ENCODE peak calls at places on chromosomes 16 and 17, in nine cellular contexts. K is fibroblast of lung; Z is astrocyte; Y is colonic mucosa; W is left lung; J is psoas muscle; E is effector memory CD4-positive, alpha-beta T cell; D is uterus; U is H9. I is an unnamed sample. For H3K27me3, the result is how much of the 10 kb centered on the place peaks cover.

GRCh38 chr16:729768-730665 is 3.1 kb downstream of the HAGHL start:
- DNase-seq in K (no peak), Z (no peak), Y (no peak), W (no peak), J (no peak), E (no peak), D (no peak), U (no peak), I (no peak)

GRCh38 chr16:9596788-9597187 is 505.3 kb downstream of the HAPSTR1 start:
- DNase-seq in K (no peak), Z (no peak), Y (no peak), W (no peak), J (no peak), E (no peak), D (no peak), U (no peak), I (no peak)

GRCh38 chr17:29710891-29711418 is 88.2 kb upstream of the CORO6 start:
- DNase-seq in K (peak), Z (peak), Y (no peak), W (no peak), J (no peak), E (no peak), D (no peak), U (no peak), I (no peak)

GRCh38 chr17:75130632-75131277 is 787 bp downstream of the NT5C start:
- DNase-seq in K (peak), Z (peak), Y (peak), W (peak), J (no peak), E (no peak), D (peak), U (peak), I (peak)

GRCh38 chr16:81516478-81517149 is 72.0 kb downstream of the CMIP start:
- DNase-seq in K (no peak), Z (no peak), Y (no peak), W (no peak), J (peak), E (no peak), D (no peak), U (no peak), I (no peak)

GRCh38 chr16:80063028-80063767 is 462.7 kb upstream of the MAF start:
- DNase-seq in K (no peak), Z (no peak), Y (no peak), W (no peak), J (no peak), E (no peak), D (no peak), U (no peak), I (peak)

GRCh38 chr16:86848821-86849220 is 270.5 kb downstream of the FOXL1 start:
- DNase-seq in K (no peak), Z (no peak), Y (no peak), W (no peak), J (no peak), E (no peak), D (no peak), U (no peak), I (peak)

GRCh38 chr16:976389-976931 is 5.1 kb upstream of the SOX8 start:
- DNase-seq in K (no peak), Z (no peak), Y (no peak), W (no peak), J (no peak), E (no peak), D (no peak), U (no peak), I (no peak)

GRCh38 chr16:48126801-48127644 is 28.8 kb downstream of the ABCC12 start:
- DNase-seq in K (peak), Z (peak), Y (no peak), W (peak), J (peak), E (no peak), D (no peak), U (no peak), I (peak)

GRCh38 chr16:4131621-4132020 is 15.4 kb upstream of the ADCY9 start:
- DNase-seq in K (no peak), Z (no peak), Y (no peak), W (no peak), J (no peak), E (no peak), D (no peak), U (no peak), I (no peak)

GRCh38 chr17:48586355-48586924 is 3.6 kb downstream of the HOXB3 start:
- DNase-seq in K (peak), Z (no peak), Y (no peak), W (no peak), J (no peak), E (no peak), D (no peak), U (no peak), I (no peak)

GRCh38 chr16:31487720-31488629 is 5.1 kb downstream of the SLC5A2 start:
- DNase-seq in K (peak), Z (no peak), Y (peak), W (peak), J (peak), E (peak), D (no peak), U (peak), I (no peak)

GRCh38 chr16:31423801-31424200 is 4.4 kb downstream of the COX6A2 start:
- DNase-seq in K (no peak), Z (no peak), Y (no peak), W (no peak), J (no peak), E (no peak), D (no peak), U (peak), I (no peak)

GRCh38 chr16:25066426-25066746 is 45.2 kb upstream of the LCMT1 start:
- DNase-seq in K (no peak), Z (no peak), Y (no peak), W (no peak), J (no peak), E (no peak), D (no peak), U (no peak), I (no peak)

GRCh38 chr16:58333937-58334336 is 39.1 kb upstream of the PRSS54 start:
- DNase-seq in K (no peak), Z (no peak), Y (no peak), W (no peak), J (no peak), E (no peak), D (no peak), U (no peak), I (no peak)

GRCh38 chr16:50326835-50327465 is 41.8 kb downstream of the BRD7 start:
- DNase-seq in K (peak), Z (no peak), Y (no peak), W (no peak), J (peak), E (peak), D (no peak), U (peak), I (peak)

GRCh38 chr17:74368341-74369152 is 1.2 kb downstream of the GPR142 start:
- DNase-seq in K (peak), Z (no peak), Y (peak), W (peak), J (peak), E (peak), D (peak), U (peak), I (peak)

GRCh38 chr17:28999216-28999615 is 6.6 kb downstream of the SEZ6 start:
- DNase-seq in K (no peak), Z (no peak), Y (no peak), W (no peak), J (no peak), E (no peak), D (no peak), U (no peak), I (no peak)

GRCh38 chr16:57239089-57239488 is 6.0 kb upstream of the ARL2BP start:
- DNase-seq in K (no peak), Z (no peak), Y (no peak), W (no peak), J (no peak), E (no peak), D (no peak), U (no peak), I (no peak)

GRCh38 chr16:1677339-1677738 is 740 bp upstream of the JPT2 start:
- DNase-seq in K (no peak), Z (no peak), Y (no peak), W (no peak), J (no peak), E (no peak), D (no peak), U (no peak), I (no peak)

GRCh38 chr17:36707904-36708303 is 106.5 kb downstream of the MRM1 start:
- DNase-seq in K (no peak), Z (no peak), Y (no peak), W (no peak), J (no peak), E (no peak), D (no peak), U (no peak), I (no peak)

GRCh38 chr16:20937736-20938135 is 37.2 kb downstream of the LYRM1 start:
- DNase-seq in K (no peak), Z (no peak), Y (peak), W (no peak), J (no peak), E (no peak), D (no peak), U (no peak), I (no peak)

GRCh38 chr17:56675876-56676660 is 82.6 kb downstream of the NOG start:
- DNase-seq in K (no peak), Z (no peak), Y (no peak), W (no peak), J (no peak), E (no peak), D (no peak), U (no peak), I (no peak)

GRCh38 chr16:86885139-86885538 is 306.8 kb downstream of the FOXL1 start:
- DNase-seq in K (no peak), Z (no peak), Y (no peak), W (no peak), J (no peak), E (no peak), D (no peak), U (no peak), I (no peak)

GRCh38 chr17:62964506-62964905 is 1.5 kb upstream of the TANC2 start:
- DNase-seq in K (no peak), Z (no peak), Y (no peak), W (no peak), J (no peak), E (no peak), D (no peak), U (no peak), I (no peak)

GRCh38 chr16:85752511-85753420 is 1.9 kb upstream of the C16orf74 start:
- DNase-seq in K (peak), Z (no peak), Y (no peak), W (no peak), J (no peak), E (no peak), D (peak), U (peak), I (peak)

GRCh38 chr16:28999577-28999976 is 14.7 kb downstream of the LAT start:
- DNase-seq in K (no peak), Z (no peak), Y (no peak), W (no peak), J (no peak), E (no peak), D (no peak), U (no peak), I (no peak)

GRCh38 chr17:73998246-73999220 is 204.9 kb upstream of the RPL38 start:
- DNase-seq in K (no peak), Z (no peak), Y (peak), W (peak), J (no peak), E (peak), D (peak), U (peak), I (peak)

GRCh38 chr17:75683467-75684041 is 16.4 kb downstream of the SAP30BP start:
- DNase-seq in K (peak), Z (peak), Y (no peak), W (no peak), J (no peak), E (no peak), D (no peak), U (no peak), I (peak)

GRCh38 chr17:17750881-17751280 is 69.6 kb downstream of the RAI1 start:
- DNase-seq in K (no peak), Z (no peak), Y (peak), W (peak), J (no peak), E (peak), D (no peak), U (no peak), I (no peak)

GRCh38 chr17:49513616-49514373 is 18.7 kb downstream of the NGFR start:
- DNase-seq in K (no peak), Z (no peak), Y (no peak), W (no peak), J (peak), E (no peak), D (no peak), U (peak), I (no peak)

GRCh38 chr16:31508706-31509523 is 724 bp upstream of the RUSF1 start:
- DNase-seq in K (peak), Z (peak), Y (no peak), W (no peak), J (no peak), E (no peak), D (no peak), U (no peak), I (no peak)

GRCh38 chr16:22161999-22162657 is at the start of gene SDR42E2:
- DNase-seq in K (no peak), Z (no peak), Y (peak), W (no peak), J (no peak), E (peak), D (no peak), U (peak), I (no peak)

GRCh38 chr17:44385287-44386181 is 3.9 kb downstream of the ITGA2B start:
- DNase-seq in K (peak), Z (peak), Y (peak), W (peak), J (peak), E (peak), D (peak), U (peak), I (peak)

GRCh38 chr16:86531193-86531550 is 20.8 kb downstream of the FOXF1 start:
- DNase-seq in K (peak), Z (no peak), Y (peak), W (no peak), J (peak), E (no peak), D (peak), U (no peak), I (no peak)

GRCh38 chr16:65658339-65659275 is 536.7 kb upstream of the CDH11 start:
- DNase-seq in K (peak), Z (peak), Y (no peak), W (no peak), J (peak), E (no peak), D (peak), U (no peak), I (peak)

GRCh38 chr17:62792122-62792800 is 15.9 kb downstream of the MARCHF10 start:
- DNase-seq in K (peak), Z (peak), Y (no peak), W (no peak), J (no peak), E (no peak), D (no peak), U (no peak), I (peak)

GRCh38 chr16:66933776-66934137 is 445 bp downstream of the CIAO2B start:
- DNase-seq in K (no peak), Z (no peak), Y (no peak), W (no peak), J (no peak), E (no peak), D (no peak), U (no peak), I (no peak)

DNA sequence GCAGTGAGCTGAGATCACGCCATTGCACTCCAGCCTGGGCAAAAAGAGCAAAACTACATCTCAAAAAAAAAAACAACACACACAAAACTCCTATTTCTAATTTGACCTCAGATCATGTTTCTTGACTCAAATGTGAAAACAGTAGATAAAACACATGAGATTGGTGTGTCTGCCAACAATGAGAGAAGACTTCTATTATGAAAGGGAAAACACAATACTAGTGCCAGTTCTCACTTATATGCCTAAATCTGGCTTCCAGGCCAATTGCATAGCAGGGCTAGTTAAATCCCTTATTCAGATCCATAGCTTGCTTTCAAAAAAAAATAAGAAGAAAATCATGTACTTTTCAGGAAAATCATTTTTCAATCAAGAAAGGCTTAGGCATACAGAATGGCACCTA is 39.4 kb downstream of the AP1G1 start:
- DNase-seq in K (no peak), Z (no peak), Y (no peak), W (no peak), J (no peak), E (no peak), D (no peak), U (no peak), I (no peak)
- H3K27me3 ChIP-seq in K (under half), Z (under half), Y (under half), W (under half), J (under half), E (under half), D (under half), U (under half), I (under half)

GRCh38 chr17:45751466-45751865 is 32.7 kb upstream of the CRHR1 start:
- DNase-seq in K (no peak), Z (no peak), Y (no peak), W (no peak), J (no peak), E (no peak), D (no peak), U (no peak), I (no peak)

GRCh38 chr17:45748911-45749310 is 35.2 kb upstream of the CRHR1 start:
- DNase-seq in K (no peak), Z (no peak), Y (no peak), W (no peak), J (no peak), E (no peak), D (no peak), U (no peak), I (no peak)

GRCh38 chr17:45752246-45752645 is 31.9 kb upstream of the CRHR1 start:
- DNase-seq in K (no peak), Z (no peak), Y (no peak), W (no peak), J (no peak), E (no peak), D (no peak), U (no peak), I (no peak)

GRCh38 chr17:45749831-45750335 is 34.2 kb upstream of the CRHR1 start:
- DNase-seq in K (no peak), Z (no peak), Y (no peak), W (no peak), J (no peak), E (no peak), D (no peak), U (no peak), I (no peak)

GRCh38 chr17:45750779-45751440 is 33.2 kb upstream of the CRHR1 start:
- DNase-seq in K (no peak), Z (no peak), Y (no peak), W (no peak), J (no peak), E (no peak), D (no peak), U (no peak), I (no peak)
- H3K27ac ChIP-seq in K (no peak), Z (no peak), Y (no peak), W (no peak), J (no peak), E (no peak), D (no peak), U (no peak), I (no peak)

GRCh38 chr17:79606487-79606886 is 4.4 kb downstream of the RBFOX3 start:
- DNase-seq in K (no peak), Z (no peak), Y (no peak), W (no peak), J (no peak), E (no peak), D (no peak), U (no peak), I (no peak)

GRCh38 chr17:79608729-79609039 is 2.2 kb downstream of the RBFOX3 start:
- DNase-seq in K (no peak), Z (no peak), Y (no peak), W (no peak), J (no peak), E (no peak), D (no peak), U (no peak), I (no peak)

GRCh38 chr17:79609616-79610150 is 1.2 kb downstream of the RBFOX3 start:
- DNase-seq in K (no peak), Z (no peak), Y (no peak), W (no peak), J (no peak), E (no peak), D (no peak), U (peak), I (no peak)

GRCh38 chr17:79609175-79609589 is 1.7 kb downstream of the RBFOX3 start:
- DNase-seq in K (no peak), Z (no peak), Y (no peak), W (no peak), J (no peak), E (no peak), D (no peak), U (no peak), I (no peak)

DNA sequence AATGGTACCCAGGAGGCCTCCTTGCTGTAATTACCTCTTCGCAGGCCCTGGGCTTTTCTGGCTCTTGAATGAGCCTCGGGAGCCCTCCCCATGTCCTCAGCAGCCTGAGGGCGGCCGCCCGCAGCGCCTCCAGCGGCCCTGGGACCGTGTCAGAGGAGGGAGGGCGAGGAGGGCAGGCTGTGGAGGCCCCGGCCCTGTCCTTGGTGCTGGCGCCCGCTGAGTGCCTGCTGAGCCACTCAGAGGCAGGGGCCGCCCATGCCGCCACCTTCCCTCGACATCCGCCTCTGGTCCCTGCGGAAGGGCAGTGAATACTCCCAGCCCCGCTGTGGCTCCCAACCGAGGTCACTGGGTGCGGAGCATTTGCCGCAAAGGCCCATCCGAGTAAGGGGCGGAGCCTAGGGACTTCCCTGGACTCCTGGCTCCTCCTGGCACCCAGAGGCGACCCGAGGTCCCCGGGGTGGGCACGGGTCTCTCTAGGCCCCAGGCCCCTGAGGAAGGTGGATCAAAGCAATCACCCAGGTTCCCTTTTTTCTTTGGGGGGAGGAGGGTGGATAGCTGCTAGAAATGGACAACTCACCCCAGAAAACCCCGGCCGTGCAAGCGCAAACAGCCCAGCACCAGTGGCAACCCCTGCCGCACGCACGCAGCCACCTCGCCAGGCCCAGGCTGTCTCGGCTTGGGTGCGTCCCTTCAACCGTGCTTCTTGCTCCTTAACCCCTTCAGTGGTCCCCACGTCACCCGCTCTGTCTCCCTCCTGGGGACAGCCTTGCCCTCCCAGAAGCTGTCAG is 2.7 kb downstream of the RBFOX3 start:
- DNase-seq in K (peak), Z (peak), Y (no peak), W (no peak), J (no peak), E (no peak), D (peak), U (peak), I (peak)
- H3K27me3 ChIP-seq in K (under half), Z (under half), Y (half or more), W (half or more), J (under half), E (under half), D (under half), U (under half), I (half or more)

DNA sequence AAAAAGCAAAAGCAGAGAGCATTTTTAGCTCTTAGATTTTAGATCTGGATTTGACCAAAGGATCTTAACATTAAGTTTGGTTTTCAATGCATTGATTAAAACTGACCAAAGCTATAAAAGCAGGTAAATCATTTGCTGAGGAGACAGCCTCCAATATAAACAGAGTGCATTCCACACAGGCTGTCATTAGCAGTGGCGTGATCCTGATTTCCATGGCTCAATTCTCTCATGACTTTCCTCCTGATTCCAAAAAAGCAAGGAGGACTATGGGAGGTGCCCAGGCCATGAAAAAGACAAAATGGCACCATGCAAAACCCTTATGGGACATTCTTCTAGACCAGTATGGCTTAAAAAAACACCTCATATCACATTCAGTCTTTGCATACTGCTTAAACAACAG is 53.5 kb downstream of the PARN start:
- DNase-seq in K (no peak), Z (no peak), Y (no peak), W (no peak), J (no peak), E (no peak), D (no peak), U (no peak), I (no peak)
- H3K27ac ChIP-seq in K (no peak), Z (no peak), Y (peak), W (no peak), J (no peak), E (no peak), D (no peak), U (no peak), I (no peak)